ENCODE peak calls at places on chromosomes 3 and 15, in five cellular contexts. One of them, this sample, is unnamed.

GRCh38 chr3:42601898-42602581 is 1.6 kb downstream of the NKTR start:
- DNase-seq in A549: no peak
- DNase-seq in uterus: no peak
- DNase-seq in IMR-90: peak; percentile 22
- DNase-seq in heart left ventricle: no peak
- DNase-seq in this sample: no peak

GRCh38 chr15:99446565-99447496 is 119.0 kb upstream of the MEF2A start:
- DNase-seq in A549: no peak
- DNase-seq in uterus: peak; percentile 10
- DNase-seq in IMR-90: no peak
- DNase-seq in heart left ventricle: no peak
- DNase-seq in this sample: no peak

GRCh38 chr15:32029409-32029861 is 880 bp upstream of the CHRNA7 start:
- DNase-seq in A549: peak; percentile 31
- DNase-seq in uterus: no peak
- DNase-seq in IMR-90: no peak
- DNase-seq in heart left ventricle: no peak
- DNase-seq in this sample: no peak

GRCh38 chr15:25242957-25243799 is 195.6 kb downstream of the UBE3A start:
- DNase-seq in A549: no peak
- DNase-seq in uterus: peak; percentile 6
- DNase-seq in IMR-90: no peak
- DNase-seq in heart left ventricle: no peak
- DNase-seq in this sample: peak; percentile 76

GRCh38 chr15:99421172-99421656 is 144.6 kb upstream of the MEF2A start:
- DNase-seq in A549: no peak
- DNase-seq in uterus: no peak
- DNase-seq in IMR-90: peak; percentile 39
- DNase-seq in heart left ventricle: no peak
- DNase-seq in this sample: no peak

GRCh38 chr3:32586361-32586760 is 15.7 kb upstream of the DYNC1LI1 start:
- DNase-seq in A549: no peak
- DNase-seq in uterus: no peak
- DNase-seq in IMR-90: no peak
- DNase-seq in heart left ventricle: no peak
- DNase-seq in this sample: no peak

GRCh38 chr3:82044918-82045715 is 283.7 kb upstream of the GBE1 start:
- DNase-seq in A549: no peak
- DNase-seq in uterus: no peak
- DNase-seq in IMR-90: no peak
- DNase-seq in heart left ventricle: no peak
- DNase-seq in this sample: no peak

GRCh38 chr3:42652611-42653302 is 740 bp upstream of the ZBTB47 start:
- DNase-seq in A549: peak; percentile 57
- DNase-seq in uterus: peak; percentile 63
- DNase-seq in IMR-90: peak; percentile 78
- DNase-seq in heart left ventricle: peak; percentile 65
- DNase-seq in this sample: peak; percentile 95

GRCh38 chr3:168186293-168186983 is 90.7 kb upstream of the GOLIM4 start:
- DNase-seq in A549: no peak
- DNase-seq in uterus: no peak
- DNase-seq in IMR-90: peak; percentile 16
- DNase-seq in heart left ventricle: no peak
- DNase-seq in this sample: no peak

GRCh38 chr3:195094211-195094921 is 176.6 kb downstream of the XXYLT1 start:
- DNase-seq in A549: no peak
- DNase-seq in uterus: no peak
- DNase-seq in IMR-90: no peak
- DNase-seq in heart left ventricle: no peak
- DNase-seq in this sample: no peak

GRCh38 chr3:73094127-73094526 is 32.7 kb downstream of the EBLN2 start:
- DNase-seq in A549: peak; percentile 24
- DNase-seq in uterus: no peak
- DNase-seq in IMR-90: no peak
- DNase-seq in heart left ventricle: no peak
- DNase-seq in this sample: no peak

GRCh38 chr3:78919021-78919755 is 848.6 kb downstream of the ROBO1 start:
- DNase-seq in A549: peak; percentile 17
- DNase-seq in uterus: no peak
- DNase-seq in IMR-90: peak; percentile 98
- DNase-seq in heart left ventricle: no peak
- DNase-seq in this sample: no peak

GRCh38 chr3:152474585-152474984 is 205.9 kb downstream of the MBNL1 start:
- DNase-seq in A549: peak; percentile 16
- DNase-seq in uterus: peak; percentile 21
- DNase-seq in IMR-90: peak; percentile 84
- DNase-seq in heart left ventricle: peak; percentile 24
- DNase-seq in this sample: no peak

GRCh38 chr15:91915576-91915975 is 62.1 kb downstream of the SLCO3A1 start:
- DNase-seq in A549: no peak
- DNase-seq in uterus: no peak
- DNase-seq in IMR-90: no peak
- DNase-seq in heart left ventricle: no peak
- DNase-seq in this sample: peak; percentile 66

GRCh38 chr3:112302881-112303761 is 9.1 kb upstream of the SLC9C1 start:
- DNase-seq in A549: no peak
- DNase-seq in uterus: no peak
- DNase-seq in IMR-90: peak; percentile 11
- DNase-seq in heart left ventricle: no peak
- DNase-seq in this sample: no peak

GRCh38 chr3:29236441-29236840 is 44.4 kb upstream of the RBMS3 start:
- DNase-seq in A549: no peak
- DNase-seq in uterus: no peak
- DNase-seq in IMR-90: no peak
- DNase-seq in heart left ventricle: no peak
- DNase-seq in this sample: no peak

GRCh38 chr15:58465866-58466517 is 34.2 kb downstream of the LIPC start:
- DNase-seq in A549: no peak
- DNase-seq in uterus: no peak
- DNase-seq in IMR-90: peak; percentile 52
- DNase-seq in heart left ventricle: no peak
- DNase-seq in this sample: no peak

GRCh38 chr15:70504305-70504951 is 258.9 kb downstream of the UACA start:
- DNase-seq in A549: no peak
- DNase-seq in uterus: peak; percentile 37
- DNase-seq in IMR-90: peak; percentile 55
- DNase-seq in heart left ventricle: peak; percentile 67
- DNase-seq in this sample: no peak

GRCh38 chr3:14566812-14567211 is 26.7 kb upstream of the GRIP2 start:
- DNase-seq in A549: no peak
- DNase-seq in uterus: no peak
- DNase-seq in IMR-90: no peak
- DNase-seq in heart left ventricle: no peak
- DNase-seq in this sample: no peak

GRCh38 chr3:46932455-46933225 is 43.9 kb downstream of the CCDC12 start:
- DNase-seq in A549: no peak
- DNase-seq in uterus: no peak
- DNase-seq in IMR-90: no peak
- DNase-seq in heart left ventricle: no peak
- DNase-seq in this sample: no peak

GRCh38 chr3:182908471-182908870 is 71.9 kb downstream of the DCUN1D1 start:
- DNase-seq in A549: no peak
- DNase-seq in uterus: no peak
- DNase-seq in IMR-90: peak; percentile 85
- DNase-seq in heart left ventricle: no peak
- DNase-seq in this sample: no peak

DNA sequence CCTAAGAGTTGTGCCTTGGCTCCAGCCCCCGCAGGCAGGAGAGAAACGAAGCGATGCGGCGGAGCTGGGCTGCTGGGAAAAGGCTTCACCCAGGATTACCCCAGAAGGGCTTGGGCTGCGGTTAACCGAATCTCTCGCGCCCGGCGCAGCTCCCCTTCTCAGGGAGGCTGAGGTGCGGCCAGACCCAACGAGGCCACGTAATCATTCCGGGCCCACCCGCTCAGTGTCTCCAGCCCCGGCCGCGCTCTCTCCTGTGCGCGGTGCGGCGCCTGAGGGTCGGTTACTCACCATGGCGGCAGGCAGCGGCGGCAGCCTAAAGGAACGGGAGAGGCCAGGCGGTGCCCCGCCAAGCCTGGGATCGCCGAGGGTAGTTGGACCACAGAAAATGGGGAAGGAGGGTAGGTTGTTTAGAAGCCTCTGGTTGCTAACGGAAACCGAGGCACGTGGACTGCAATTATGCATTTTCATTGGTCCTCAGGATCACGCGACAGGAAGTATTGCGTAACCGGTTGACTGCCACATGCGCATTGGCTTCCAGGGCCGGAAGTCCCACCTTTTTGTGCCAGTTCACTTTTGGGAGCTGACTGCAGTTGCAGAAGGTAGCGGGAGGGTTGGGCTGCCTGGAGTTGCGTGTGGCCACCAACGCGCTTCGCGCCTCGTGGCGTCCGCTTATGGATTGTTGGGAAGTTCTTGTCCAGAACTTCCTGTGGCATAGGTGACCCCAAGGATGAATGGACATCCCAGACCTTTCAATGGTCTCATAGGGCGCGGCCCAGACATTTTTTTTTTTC is at the start of gene LZTFL1:
- DNase-seq in A549: peak; percentile 81
- DNase-seq in uterus: peak; percentile 92
- DNase-seq in IMR-90: peak; percentile 98
- DNase-seq in heart left ventricle: peak; percentile 93
- DNase-seq in this sample: peak; percentile 98
- TF ChIP-seq POLR2A in A549: peak; percentile 53
- TF ChIP-seq POLR2A in uterus: peak; percentile 38
- TF ChIP-seq POLR2A in IMR-90: peak; percentile 58
- TF ChIP-seq POLR2A in heart left ventricle: no peak
- TF ChIP-seq POLR2A in this sample: no peak

GRCh38 chr3:50124363-50125226 is 30.5 kb upstream of the SEMA3F start:
- DNase-seq in A549: no peak
- DNase-seq in uterus: no peak
- DNase-seq in IMR-90: no peak
- DNase-seq in heart left ventricle: no peak
- DNase-seq in this sample: no peak

GRCh38 chr3:50127251-50127671 is 27.9 kb upstream of the SEMA3F start:
- DNase-seq in A549: no peak
- DNase-seq in uterus: no peak
- DNase-seq in IMR-90: peak; percentile 25
- DNase-seq in heart left ventricle: no peak
- DNase-seq in this sample: no peak

GRCh38 chr3:50125541-50126286 is 29.4 kb upstream of the SEMA3F start:
- DNase-seq in A549: no peak
- DNase-seq in uterus: no peak
- DNase-seq in IMR-90: no peak
- DNase-seq in heart left ventricle: no peak
- DNase-seq in this sample: no peak

GRCh38 chr3:50128001-50128400 is 27.1 kb upstream of the SEMA3F start:
- DNase-seq in A549: no peak
- DNase-seq in uterus: no peak
- DNase-seq in IMR-90: no peak
- DNase-seq in heart left ventricle: no peak
- DNase-seq in this sample: no peak

DNA sequence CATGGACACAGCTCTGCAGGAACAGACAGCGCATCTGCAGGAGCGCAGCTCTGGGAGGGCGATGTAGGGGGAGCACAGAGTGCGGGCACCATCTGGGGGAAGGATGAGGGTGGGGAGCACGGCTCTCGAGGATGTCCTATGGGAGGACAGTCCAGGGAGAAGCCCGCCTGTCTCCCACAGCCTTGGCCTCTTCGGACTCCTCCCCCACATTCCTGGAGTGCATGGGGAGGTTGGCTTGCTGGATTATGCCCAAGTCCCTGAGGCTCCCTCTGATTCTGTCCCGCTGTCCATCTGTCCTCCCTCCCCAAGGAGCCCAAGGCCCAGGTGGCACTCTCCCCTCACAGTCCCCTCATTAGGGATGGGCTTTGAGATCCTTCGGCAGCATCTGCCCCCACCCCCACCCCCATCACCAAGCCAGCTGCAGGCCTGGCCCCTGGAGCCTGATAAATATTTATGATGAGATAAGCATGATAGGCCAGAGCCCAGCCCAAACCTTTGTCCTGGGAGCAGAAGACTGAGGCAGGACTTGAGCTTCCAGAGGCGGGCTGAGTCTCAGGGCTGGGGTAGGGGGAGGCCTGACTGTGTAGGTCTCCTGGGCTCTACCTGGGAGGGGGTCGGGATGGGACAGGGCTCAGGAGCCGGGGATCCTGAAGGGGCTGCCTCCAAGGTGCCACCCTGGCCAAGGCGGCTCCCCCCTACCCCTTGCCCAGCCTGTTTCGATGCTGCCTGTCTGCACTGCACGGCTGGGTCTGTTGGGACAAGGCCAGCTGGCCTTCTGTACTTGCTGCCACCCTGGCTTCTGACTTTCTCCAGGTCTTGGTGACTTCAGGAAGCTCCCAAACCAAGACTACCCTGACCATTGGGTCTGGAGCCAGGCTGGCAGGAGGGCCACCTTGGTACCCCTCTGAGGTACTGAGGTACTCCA is 28.6 kb upstream of the SEMA3F start:
- DNase-seq in A549: no peak
- DNase-seq in uterus: no peak
- DNase-seq in IMR-90: peak; percentile 45
- DNase-seq in heart left ventricle: no peak
- DNase-seq in this sample: no peak
- H3K4me3 ChIP-seq in A549: no peak overlapping the region
- H3K4me3 ChIP-seq in uterus: no peak overlapping the region
- H3K4me3 ChIP-seq in IMR-90: no peak overlapping the region
- H3K4me3 ChIP-seq in heart left ventricle: no peak overlapping the region
- H3K4me3 ChIP-seq in this sample: no peak overlapping the region

DNA sequence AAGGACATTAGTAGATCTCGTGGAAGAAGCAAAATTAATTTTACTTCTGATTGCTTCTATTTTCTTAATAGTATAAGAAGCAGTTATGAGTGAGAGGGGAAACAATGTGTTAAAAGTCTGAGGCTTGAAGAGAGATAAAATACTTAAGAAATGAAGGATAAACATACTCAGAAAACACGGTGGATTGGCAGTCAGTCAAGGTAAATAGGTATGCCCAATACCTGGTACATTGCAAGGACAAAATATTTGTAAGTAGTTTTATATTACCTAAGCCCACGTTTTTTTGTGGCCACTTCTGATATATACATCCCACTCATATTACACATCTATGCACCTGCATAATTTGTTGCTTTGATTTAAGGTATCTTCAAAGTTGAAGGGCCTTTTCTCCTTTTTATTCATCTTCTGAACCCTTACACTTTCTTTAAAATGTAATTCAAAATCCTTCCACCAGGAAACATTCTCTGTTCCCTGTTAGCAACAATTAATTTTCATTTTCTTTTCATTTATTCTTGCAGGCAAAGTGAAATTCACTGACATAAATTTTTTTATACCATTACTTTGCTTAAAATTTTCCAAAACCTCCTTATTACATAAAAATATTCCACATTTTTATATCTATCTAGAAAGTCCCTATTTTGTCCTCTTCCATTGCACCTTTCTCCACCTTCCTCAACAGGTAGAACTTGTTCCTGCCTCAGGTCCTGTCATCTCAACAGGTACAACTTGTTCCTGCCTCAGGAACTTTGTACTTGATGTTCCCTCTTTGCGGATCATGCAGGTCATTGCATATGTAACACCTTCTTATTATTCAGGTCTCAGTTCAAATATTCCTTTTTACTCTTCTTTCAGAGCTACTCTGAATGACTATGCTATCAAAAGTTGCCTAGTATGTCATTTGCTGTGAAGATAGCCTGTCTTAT is 755.7 kb upstream of the ALCAM start:
- DNase-seq in A549: no peak
- DNase-seq in uterus: no peak
- DNase-seq in IMR-90: no peak
- DNase-seq in heart left ventricle: no peak
- DNase-seq in this sample: no peak
- TF ChIP-seq CTCF in A549: no peak
- TF ChIP-seq CTCF in uterus: no peak
- TF ChIP-seq CTCF in IMR-90: peak; percentile 18
- TF ChIP-seq CTCF in heart left ventricle: no peak
- TF ChIP-seq CTCF in this sample: no peak

GRCh38 chr3:184016820-184017671 is 638 bp downstream of the ABCC5 start:
- DNase-seq in A549: peak; percentile 65
- DNase-seq in uterus: peak; percentile 66
- DNase-seq in IMR-90: peak; percentile 32
- DNase-seq in heart left ventricle: peak; percentile 53
- DNase-seq in this sample: peak; percentile 19
- TF ChIP-seq POLR2A in A549: no peak
- TF ChIP-seq POLR2A in uterus: no peak
- TF ChIP-seq POLR2A in IMR-90: peak; percentile 10
- TF ChIP-seq POLR2A in heart left ventricle: no peak
- TF ChIP-seq POLR2A in this sample: no peak

This sample was measured in lower leg skin.